ENCODE peak calls at places on chromosome 2, in four cellular contexts. Y is activated T-cell treated with anti-CD3 and anti-CD28 coated beads for 1 hour; Z is activated effector memory CD4-positive, alpha-beta T cell treated with Interleukin-2 at 50 U/mL for 16 hours; J is right cardiac atrium. W is an unnamed sample.

GRCh38 chr2:3627500-3628100 is 30.4 kb upstream of the ALLC start:
- DNase-seq in Z (no peak), J (peak; percentile 44), Y (no peak), W (no peak)

GRCh38 chr2:75458201-75458600 is 102.5 kb downstream of the EVA1A start:
- DNase-seq in Y (no peak), Z (no peak), J (no peak), W (no peak)

GRCh38 chr2:97005353-97005752 is 19.0 kb upstream of the FAM178B start:
- DNase-seq in J (no peak), Y (no peak), Z (no peak), W (no peak)

GRCh38 chr2:85907671-85908157 is 18.9 kb upstream of the ST3GAL5 start:
- DNase-seq in J (no peak), Y (no peak), Z (no peak), W (no peak)

GRCh38 chr2:168536925-168537466 is 80.9 kb downstream of the CERS6 start:
- DNase-seq in Y (no peak), J (no peak), Z (no peak), W (no peak)

GRCh38 chr2:224023188-224023587 is 15.9 kb downstream of the SERPINE2 start:
- DNase-seq in J (no peak), Z (no peak), Y (no peak), W (no peak)

GRCh38 chr2:142531375-142531774 is 346.1 kb upstream of the KYNU start:
- DNase-seq in Y (no peak), J (no peak), Z (no peak), W (no peak)

GRCh38 chr2:14516844-14517243 is 115.7 kb upstream of the LRATD1 start:
- DNase-seq in J (no peak), Y (no peak), Z (no peak), W (no peak)

GRCh38 chr2:38010995-38011394 is 65.0 kb downstream of the CYP1B1 start:
- DNase-seq in Z (no peak), J (no peak), Y (no peak), W (no peak)

GRCh38 chr2:238848941-238849853 is 1.3 kb downstream of the TWIST2 start:
- DNase-seq in Y (no peak), J (no peak), Z (no peak), W (no peak)

GRCh38 chr2:13201924-13202323 is 485.2 kb downstream of the TRIB2 start:
- DNase-seq in Y (no peak), J (no peak), Z (no peak), W (no peak)

GRCh38 chr2:11967946-11968465 is 221.6 kb downstream of the LPIN1 start:
- DNase-seq in J (peak; percentile 85), Y (no peak), Z (no peak), W (no peak)

GRCh38 chr2:29811378-29811777 is 110.0 kb downstream of the ALK start:
- DNase-seq in Z (no peak), J (no peak), Y (no peak), W (no peak)

GRCh38 chr2:206477296-206477695 is 34.0 kb downstream of the ADAM23 start:
- DNase-seq in J (no peak), Y (no peak), Z (no peak), W (no peak)

GRCh38 chr2:219737270-219737691 is 109.9 kb downstream of the SLC4A3 start:
- DNase-seq in J (no peak), Z (no peak), Y (no peak), W (no peak)

W was measured in progenitor cell of endocrine pancreas.